ENCODE peak calls at places on chromosomes 1 and 21, in ten cellular contexts. M, W, I, O, Y, V, F, U, E and A are unnamed samples.

GRCh38 chr1:10042746-10043145 is 10.0 kb downstream of the UBE4B start:
- DNase-seq in M (no peak), W (no peak), I (no peak), O (no peak), Y (no peak), V (no peak), F (no peak), U (no peak), E (no peak), A (no peak)

GRCh38 chr1:202143011-202143767 is 1.3 kb downstream of the ARL8A start:
- DNase-seq in M (peak), W (no peak), I (no peak), O (no peak), Y (peak), V (no peak), F (no peak), U (peak), E (no peak), A (no peak)

GRCh38 chr1:59678809-59679228 is 135.9 kb upstream of the HOOK1 start:
- DNase-seq in M (no peak), W (peak), I (no peak), O (no peak), Y (peak), V (no peak), F (no peak), U (no peak), E (peak), A (no peak)

GRCh38 chr1:200314085-200314750 is 95.6 kb downstream of the ZNF281 start:
- DNase-seq in M (no peak), W (no peak), I (no peak), O (no peak), Y (peak), V (no peak), F (no peak), U (no peak), E (no peak), A (no peak)

GRCh38 chr1:6975991-6976390 is 190.7 kb downstream of the CAMTA1 start:
- DNase-seq in M (no peak), W (no peak), I (no peak), O (no peak), Y (no peak), V (no peak), F (no peak), U (no peak), E (no peak), A (no peak)

GRCh38 chr1:11320153-11320936 is 47.3 kb downstream of the UBIAD1 start:
- DNase-seq in M (peak), W (peak), I (no peak), O (peak), Y (peak), V (no peak), F (no peak), U (no peak), E (no peak), A (no peak)

GRCh38 chr1:236030572-236030971 is 34.3 kb downstream of the NID1 start:
- DNase-seq in M (no peak), W (no peak), I (no peak), O (no peak), Y (peak), V (no peak), F (no peak), U (no peak), E (no peak), A (no peak)

GRCh38 chr21:31498985-31499384 is 154.9 kb upstream of the TIAM1 start:
- DNase-seq in M (no peak), W (no peak), I (no peak), O (no peak), Y (no peak), V (no peak), F (no peak), U (no peak), E (no peak), A (no peak)

GRCh38 chr1:59565611-59566410 is 248.9 kb upstream of the HOOK1 start:
- DNase-seq in M (no peak), W (no peak), I (no peak), O (no peak), Y (peak), V (no peak), F (no peak), U (no peak), E (peak), A (no peak)

GRCh38 chr1:246597340-246597739 is 31.1 kb downstream of the CNST start:
- DNase-seq in M (no peak), W (no peak), I (no peak), O (no peak), Y (no peak), V (no peak), F (no peak), U (no peak), E (no peak), A (no peak)

GRCh38 chr1:6603851-6604558 is 1.3 kb upstream of the KLHL21 start:
- DNase-seq in M (no peak), W (peak), I (no peak), O (peak), Y (peak), V (no peak), F (peak), U (peak), E (peak), A (no peak)

GRCh38 chr1:163307479-163308171 is 14.1 kb upstream of the NUF2 start:
- DNase-seq in M (no peak), W (no peak), I (no peak), O (no peak), Y (peak), V (no peak), F (no peak), U (no peak), E (peak), A (no peak)

GRCh38 chr21:16072692-16073091 is 342.9 kb downstream of the USP25 start:
- DNase-seq in M (no peak), W (no peak), I (no peak), O (no peak), Y (peak), V (no peak), F (no peak), U (no peak), E (peak), A (no peak)

GRCh38 chr1:52238887-52239707 is 97.2 kb downstream of the ZFYVE9 start:
- DNase-seq in M (no peak), W (no peak), I (no peak), O (no peak), Y (no peak), V (no peak), F (no peak), U (no peak), E (no peak), A (no peak)

GRCh38 chr1:237041795-237042466 is at the start of gene RYR2:
- DNase-seq in M (peak), W (peak), I (no peak), O (no peak), Y (no peak), V (no peak), F (peak), U (peak), E (no peak), A (no peak)